ENCODE peak calls at places on chromosomes 2 and 18, in seven cellular contexts. P, K, N, B, M, A and H are unnamed samples.

GRCh38 chr2:169222665-169223064 is 139.7 kb downstream of the LRP2 start:
- DNase-seq in P (no peak), K (no peak), N (no peak), B (no peak), M (no peak), A (no peak), H (no peak)

GRCh38 chr2:98854675-98855074 is 81.3 kb downstream of the CRACDL start:
- DNase-seq in P (no peak), K (no peak), N (no peak), B (no peak), M (no peak), A (no peak), H (no peak)

GRCh38 chr2:205988274-205988673 is 97.7 kb downstream of the INO80D start:
- DNase-seq in P (no peak), K (no peak), N (no peak), B (no peak), M (no peak), A (no peak), H (no peak)

GRCh38 chr2:237171396-237171795 is 85.7 kb downstream of the COPS8 start:
- DNase-seq in P (no peak), K (peak), N (peak), B (no peak), M (no peak), A (peak), H (no peak)

GRCh38 chr2:86027913-86028762 is 77.5 kb downstream of the POLR1A start:
- DNase-seq in P (no peak), K (no peak), N (no peak), B (no peak), M (no peak), A (no peak), H (no peak)

GRCh38 chr18:31506024-31506742 is 8.2 kb downstream of the DSG2 start:
- DNase-seq in P (no peak), K (no peak), N (no peak), B (no peak), M (no peak), A (no peak), H (no peak)

GRCh38 chr2:38671303-38671702 is 5.4 kb downstream of the GALM start:
- DNase-seq in P (no peak), K (no peak), N (no peak), B (peak), M (no peak), A (no peak), H (no peak)

GRCh38 chr18:13585379-13586153 is 140.8 kb downstream of the FAM210A start:
- DNase-seq in P (no peak), K (no peak), N (no peak), B (no peak), M (no peak), A (no peak), H (no peak)

GRCh38 chr2:139217641-139218040 is 437.5 kb upstream of the NXPH2 start:
- DNase-seq in P (no peak), K (no peak), N (no peak), B (no peak), M (no peak), A (no peak), H (no peak)

GRCh38 chr2:138365581-138365980 is 136.0 kb upstream of the SPOPL start:
- DNase-seq in P (no peak), K (no peak), N (no peak), B (no peak), M (no peak), A (no peak), H (no peak)

GRCh38 chr2:70923378-70924015 is 12.2 kb upstream of the ATP6V1B1 start:
- DNase-seq in P (no peak), K (no peak), N (no peak), B (peak), M (no peak), A (no peak), H (no peak)

GRCh38 chr18:31066267-31066666 is 23.7 kb upstream of the DSC3 start:
- DNase-seq in P (no peak), K (no peak), N (no peak), B (no peak), M (no peak), A (no peak), H (no peak)

GRCh38 chr2:55153564-55154315 is 78.4 kb downstream of the CLHC1 start:
- DNase-seq in P (no peak), K (peak), N (no peak), B (no peak), M (no peak), A (no peak), H (no peak)

GRCh38 chr2:101151141-101151858 is at the start of gene TBC1D8:
- DNase-seq in P (peak), K (peak), N (peak), B (peak), M (peak), A (peak), H (peak)

GRCh38 chr18:78672862-78673446 is 306.7 kb upstream of the SALL3 start:
- DNase-seq in P (no peak), K (no peak), N (no peak), B (no peak), M (no peak), A (no peak), H (no peak)

GRCh38 chr2:78532762-78533399 is 492.6 kb upstream of the REG3G start:
- DNase-seq in P (no peak), K (no peak), N (no peak), B (no peak), M (no peak), A (no peak), H (no peak)

GRCh38 chr2:70830333-70830732 is 5.3 kb downstream of the CD207 start:
- DNase-seq in P (no peak), K (no peak), N (no peak), B (no peak), M (peak), A (no peak), H (no peak)

GRCh38 chr2:149039213-149039724 is 770 bp downstream of the LYPD6B start:
- DNase-seq in P (no peak), K (no peak), N (no peak), B (no peak), M (no peak), A (no peak), H (no peak)

GRCh38 chr2:23620841-23621341 is 235.9 kb downstream of the KLHL29 start:
- DNase-seq in P (no peak), K (peak), N (no peak), B (no peak), M (no peak), A (no peak), H (no peak)

GRCh38 chr2:124778076-124778475 is 753.0 kb downstream of the CNTNAP5 start:
- DNase-seq in P (no peak), K (no peak), N (no peak), B (no peak), M (no peak), A (no peak), H (no peak)

GRCh38 chr2:231469568-231469920 is 5.3 kb upstream of the NCL start:
- DNase-seq in P (no peak), K (no peak), N (no peak), B (no peak), M (no peak), A (no peak), H (no peak)

GRCh38 chr18:35127201-35127600 is 86.0 kb downstream of the MAPRE2 start:
- DNase-seq in P (no peak), K (no peak), N (no peak), B (peak), M (no peak), A (no peak), H (no peak)

GRCh38 chr2:74262681-74263080 is 64.3 kb downstream of the MTHFD2 start:
- DNase-seq in P (no peak), K (no peak), N (no peak), B (no peak), M (no peak), A (no peak), H (no peak)

GRCh38 chr18:71707985-71708500 is 836.1 kb downstream of the CBLN2 start:
- DNase-seq in P (no peak), K (no peak), N (no peak), B (no peak), M (no peak), A (no peak), H (no peak)

GRCh38 chr18:75044791-75045190 is 164.1 kb downstream of the PTGR3 start:
- DNase-seq in P (no peak), K (no peak), N (no peak), B (no peak), M (no peak), A (no peak), H (no peak)

GRCh38 chr2:85830645-85831044 is 58.1 kb downstream of the ST3GAL5 start:
- DNase-seq in P (no peak), K (no peak), N (no peak), B (no peak), M (no peak), A (no peak), H (no peak)

GRCh38 chr2:197181491-197181890 is 129.1 kb downstream of the ANKRD44 start:
- DNase-seq in P (no peak), K (no peak), N (no peak), B (no peak), M (no peak), A (no peak), H (no peak)

GRCh38 chr2:105546623-105546964 is 147.7 kb upstream of the FHL2 start:
- DNase-seq in P (no peak), K (no peak), N (no peak), B (no peak), M (no peak), A (no peak), H (no peak)